ENCODE peak calls at places on chromosomes 16 and 17, in seven cellular contexts. One of them, this sample, is unnamed.

GRCh38 chr16:4316732-4317461 is 1.0 kb downstream of the GLIS2 start:
- DNase-seq in uterus: no peak
- DNase-seq in stimulated activated CD4-positive, alpha-beta T cell treated with anti-CD3 and anti-CD28 coated beads, Interleukin-1b, Interleukin-23, amount 100 ng/mL, for 24 hours: no peak
- DNase-seq in lung: peak; percentile 75
- DNase-seq in left ventricle myocardium superior: peak; percentile 79
- DNase-seq in GM12865: no peak
- DNase-seq in activated naive CD8-positive, alpha-beta T cell treated with anti-CD3 and anti-CD28 coated beads for 36 hours: no peak
- DNase-seq in this sample: no peak

GRCh38 chr17:75418523-75419050 is 13.1 kb upstream of the GRB2 start:
- DNase-seq in uterus: no peak
- DNase-seq in stimulated activated CD4-positive, alpha-beta T cell treated with anti-CD3 and anti-CD28 coated beads, Interleukin-1b, Interleukin-23, amount 100 ng/mL, for 24 hours: no peak
- DNase-seq in lung: no peak
- DNase-seq in left ventricle myocardium superior: no peak
- DNase-seq in GM12865: no peak
- DNase-seq in activated naive CD8-positive, alpha-beta T cell treated with anti-CD3 and anti-CD28 coated beads for 36 hours: no peak
- DNase-seq in this sample: no peak

GRCh38 chr17:78252111-78252634 is 20.7 kb downstream of the TMEM235 start:
- DNase-seq in uterus: no peak
- DNase-seq in stimulated activated CD4-positive, alpha-beta T cell treated with anti-CD3 and anti-CD28 coated beads, Interleukin-1b, Interleukin-23, amount 100 ng/mL, for 24 hours: no peak
- DNase-seq in lung: no peak
- DNase-seq in left ventricle myocardium superior: no peak
- DNase-seq in GM12865: peak; percentile 69
- DNase-seq in activated naive CD8-positive, alpha-beta T cell treated with anti-CD3 and anti-CD28 coated beads for 36 hours: peak; percentile 59
- DNase-seq in this sample: peak; percentile 92

GRCh38 chr17:50482516-50482915 is 3.9 kb downstream of the RSAD1 start:
- DNase-seq in uterus: peak; percentile 97
- DNase-seq in stimulated activated CD4-positive, alpha-beta T cell treated with anti-CD3 and anti-CD28 coated beads, Interleukin-1b, Interleukin-23, amount 100 ng/mL, for 24 hours: peak; percentile 50
- DNase-seq in lung: peak; percentile 96
- DNase-seq in left ventricle myocardium superior: peak; percentile 95
- DNase-seq in GM12865: peak; percentile 91
- DNase-seq in activated naive CD8-positive, alpha-beta T cell treated with anti-CD3 and anti-CD28 coated beads for 36 hours: peak; percentile 79
- DNase-seq in this sample: peak; percentile 93

GRCh38 chr17:37483311-37484039 is 6.2 kb upstream of the DUSP14 start:
- DNase-seq in uterus: peak; percentile 32
- DNase-seq in stimulated activated CD4-positive, alpha-beta T cell treated with anti-CD3 and anti-CD28 coated beads, Interleukin-1b, Interleukin-23, amount 100 ng/mL, for 24 hours: no peak
- DNase-seq in lung: no peak
- DNase-seq in left ventricle myocardium superior: no peak
- DNase-seq in GM12865: peak; percentile 20
- DNase-seq in activated naive CD8-positive, alpha-beta T cell treated with anti-CD3 and anti-CD28 coated beads for 36 hours: no peak
- DNase-seq in this sample: no peak

GRCh38 chr17:28949185-28950016 is 1.9 kb downstream of the PHF12 start:
- DNase-seq in uterus: peak; percentile 60
- DNase-seq in stimulated activated CD4-positive, alpha-beta T cell treated with anti-CD3 and anti-CD28 coated beads, Interleukin-1b, Interleukin-23, amount 100 ng/mL, for 24 hours: peak; percentile 36
- DNase-seq in lung: peak; percentile 71
- DNase-seq in left ventricle myocardium superior: peak; percentile 77
- DNase-seq in GM12865: peak; percentile 47
- DNase-seq in activated naive CD8-positive, alpha-beta T cell treated with anti-CD3 and anti-CD28 coated beads for 36 hours: peak; percentile 71
- DNase-seq in this sample: peak; percentile 95

GRCh38 chr17:51085150-51085805 is 35.4 kb downstream of the SPAG9 start:
- DNase-seq in uterus: no peak
- DNase-seq in stimulated activated CD4-positive, alpha-beta T cell treated with anti-CD3 and anti-CD28 coated beads, Interleukin-1b, Interleukin-23, amount 100 ng/mL, for 24 hours: no peak
- DNase-seq in lung: no peak
- DNase-seq in left ventricle myocardium superior: no peak
- DNase-seq in GM12865: no peak
- DNase-seq in activated naive CD8-positive, alpha-beta T cell treated with anti-CD3 and anti-CD28 coated beads for 36 hours: no peak
- DNase-seq in this sample: no peak

GRCh38 chr17:44374306-44375195 is 10.9 kb upstream of the FAM171A2 start:
- DNase-seq in uterus: no peak
- DNase-seq in stimulated activated CD4-positive, alpha-beta T cell treated with anti-CD3 and anti-CD28 coated beads, Interleukin-1b, Interleukin-23, amount 100 ng/mL, for 24 hours: no peak
- DNase-seq in lung: no peak
- DNase-seq in left ventricle myocardium superior: no peak
- DNase-seq in GM12865: no peak
- DNase-seq in activated naive CD8-positive, alpha-beta T cell treated with anti-CD3 and anti-CD28 coated beads for 36 hours: no peak
- DNase-seq in this sample: no peak

GRCh38 chr17:69593716-69594115 is 179.2 kb downstream of the MAP2K6 start:
- DNase-seq in uterus: no peak
- DNase-seq in stimulated activated CD4-positive, alpha-beta T cell treated with anti-CD3 and anti-CD28 coated beads, Interleukin-1b, Interleukin-23, amount 100 ng/mL, for 24 hours: no peak
- DNase-seq in lung: no peak
- DNase-seq in left ventricle myocardium superior: no peak
- DNase-seq in GM12865: no peak
- DNase-seq in activated naive CD8-positive, alpha-beta T cell treated with anti-CD3 and anti-CD28 coated beads for 36 hours: no peak
- DNase-seq in this sample: no peak

GRCh38 chr17:57868775-57869598 is 19.1 kb upstream of the MRPS23 start:
- DNase-seq in uterus: no peak
- DNase-seq in stimulated activated CD4-positive, alpha-beta T cell treated with anti-CD3 and anti-CD28 coated beads, Interleukin-1b, Interleukin-23, amount 100 ng/mL, for 24 hours: no peak
- DNase-seq in lung: no peak
- DNase-seq in left ventricle myocardium superior: no peak
- DNase-seq in GM12865: no peak
- DNase-seq in activated naive CD8-positive, alpha-beta T cell treated with anti-CD3 and anti-CD28 coated beads for 36 hours: no peak
- DNase-seq in this sample: no peak

GRCh38 chr16:24826096-24826690 is 19.6 kb upstream of the SLC5A11 start:
- DNase-seq in uterus: no peak
- DNase-seq in stimulated activated CD4-positive, alpha-beta T cell treated with anti-CD3 and anti-CD28 coated beads, Interleukin-1b, Interleukin-23, amount 100 ng/mL, for 24 hours: no peak
- DNase-seq in lung: no peak
- DNase-seq in left ventricle myocardium superior: no peak
- DNase-seq in GM12865: no peak
- DNase-seq in activated naive CD8-positive, alpha-beta T cell treated with anti-CD3 and anti-CD28 coated beads for 36 hours: no peak
- DNase-seq in this sample: no peak

GRCh38 chr16:66194866-66195265 is 171.6 kb upstream of the CDH5 start:
- DNase-seq in uterus: no peak
- DNase-seq in stimulated activated CD4-positive, alpha-beta T cell treated with anti-CD3 and anti-CD28 coated beads, Interleukin-1b, Interleukin-23, amount 100 ng/mL, for 24 hours: no peak
- DNase-seq in lung: no peak
- DNase-seq in left ventricle myocardium superior: no peak
- DNase-seq in GM12865: no peak
- DNase-seq in activated naive CD8-positive, alpha-beta T cell treated with anti-CD3 and anti-CD28 coated beads for 36 hours: no peak
- DNase-seq in this sample: no peak

GRCh38 chr16:58456193-58456592 is 43.8 kb upstream of the NDRG4 start:
- DNase-seq in uterus: no peak
- DNase-seq in stimulated activated CD4-positive, alpha-beta T cell treated with anti-CD3 and anti-CD28 coated beads, Interleukin-1b, Interleukin-23, amount 100 ng/mL, for 24 hours: no peak
- DNase-seq in lung: no peak
- DNase-seq in left ventricle myocardium superior: no peak
- DNase-seq in GM12865: no peak
- DNase-seq in activated naive CD8-positive, alpha-beta T cell treated with anti-CD3 and anti-CD28 coated beads for 36 hours: no peak
- DNase-seq in this sample: no peak

GRCh38 chr16:77877712-77878111 is 89.3 kb downstream of the VAT1L start:
- DNase-seq in uterus: no peak
- DNase-seq in stimulated activated CD4-positive, alpha-beta T cell treated with anti-CD3 and anti-CD28 coated beads, Interleukin-1b, Interleukin-23, amount 100 ng/mL, for 24 hours: no peak
- DNase-seq in lung: no peak
- DNase-seq in left ventricle myocardium superior: no peak
- DNase-seq in GM12865: no peak
- DNase-seq in activated naive CD8-positive, alpha-beta T cell treated with anti-CD3 and anti-CD28 coated beads for 36 hours: no peak
- DNase-seq in this sample: no peak

GRCh38 chr17:49567871-49568694 is 7.6 kb upstream of the NXPH3 start:
- DNase-seq in uterus: peak; percentile 90
- DNase-seq in stimulated activated CD4-positive, alpha-beta T cell treated with anti-CD3 and anti-CD28 coated beads, Interleukin-1b, Interleukin-23, amount 100 ng/mL, for 24 hours: peak; percentile 79
- DNase-seq in lung: peak; percentile 91
- DNase-seq in left ventricle myocardium superior: peak; percentile 93
- DNase-seq in GM12865: peak; percentile 89
- DNase-seq in activated naive CD8-positive, alpha-beta T cell treated with anti-CD3 and anti-CD28 coated beads for 36 hours: peak; percentile 83
- DNase-seq in this sample: peak; percentile 96

GRCh38 chr16:66131895-66132294 is 234.6 kb upstream of the CDH5 start:
- DNase-seq in uterus: no peak
- DNase-seq in stimulated activated CD4-positive, alpha-beta T cell treated with anti-CD3 and anti-CD28 coated beads, Interleukin-1b, Interleukin-23, amount 100 ng/mL, for 24 hours: no peak
- DNase-seq in lung: no peak
- DNase-seq in left ventricle myocardium superior: no peak
- DNase-seq in GM12865: no peak
- DNase-seq in activated naive CD8-positive, alpha-beta T cell treated with anti-CD3 and anti-CD28 coated beads for 36 hours: no peak
- DNase-seq in this sample: no peak

GRCh38 chr17:35774499-35774898 is 13.8 kb downstream of the C17orf50 start:
- DNase-seq in uterus: peak; percentile 73
- DNase-seq in stimulated activated CD4-positive, alpha-beta T cell treated with anti-CD3 and anti-CD28 coated beads, Interleukin-1b, Interleukin-23, amount 100 ng/mL, for 24 hours: no peak
- DNase-seq in lung: peak; percentile 65
- DNase-seq in left ventricle myocardium superior: peak; percentile 68
- DNase-seq in GM12865: no peak
- DNase-seq in activated naive CD8-positive, alpha-beta T cell treated with anti-CD3 and anti-CD28 coated beads for 36 hours: no peak
- DNase-seq in this sample: no peak

GRCh38 chr16:50259334-50260205 is 6.8 kb upstream of the ADCY7 start:
- DNase-seq in uterus: no peak
- DNase-seq in stimulated activated CD4-positive, alpha-beta T cell treated with anti-CD3 and anti-CD28 coated beads, Interleukin-1b, Interleukin-23, amount 100 ng/mL, for 24 hours: no peak
- DNase-seq in lung: no peak
- DNase-seq in left ventricle myocardium superior: peak; percentile 78
- DNase-seq in GM12865: no peak
- DNase-seq in activated naive CD8-positive, alpha-beta T cell treated with anti-CD3 and anti-CD28 coated beads for 36 hours: no peak
- DNase-seq in this sample: peak; percentile 72

GRCh38 chr17:82031303-82031884 is at the start of gene RAC3:
- DNase-seq in uterus: no peak
- DNase-seq in stimulated activated CD4-positive, alpha-beta T cell treated with anti-CD3 and anti-CD28 coated beads, Interleukin-1b, Interleukin-23, amount 100 ng/mL, for 24 hours: no peak
- DNase-seq in lung: no peak
- DNase-seq in left ventricle myocardium superior: no peak
- DNase-seq in GM12865: peak; percentile 36
- DNase-seq in activated naive CD8-positive, alpha-beta T cell treated with anti-CD3 and anti-CD28 coated beads for 36 hours: peak; percentile 46
- DNase-seq in this sample: no peak

GRCh38 chr16:65070831-65071230 is 51.0 kb downstream of the CDH11 start:
- DNase-seq in uterus: peak; percentile 76
- DNase-seq in stimulated activated CD4-positive, alpha-beta T cell treated with anti-CD3 and anti-CD28 coated beads, Interleukin-1b, Interleukin-23, amount 100 ng/mL, for 24 hours: no peak
- DNase-seq in lung: peak; percentile 43
- DNase-seq in left ventricle myocardium superior: peak; percentile 55
- DNase-seq in GM12865: no peak
- DNase-seq in activated naive CD8-positive, alpha-beta T cell treated with anti-CD3 and anti-CD28 coated beads for 36 hours: no peak
- DNase-seq in this sample: no peak

GRCh38 chr16:27464663-27465482 is 62.9 kb downstream of the IL21R start:
- DNase-seq in uterus: no peak
- DNase-seq in stimulated activated CD4-positive, alpha-beta T cell treated with anti-CD3 and anti-CD28 coated beads, Interleukin-1b, Interleukin-23, amount 100 ng/mL, for 24 hours: no peak
- DNase-seq in lung: no peak
- DNase-seq in left ventricle myocardium superior: no peak
- DNase-seq in GM12865: no peak
- DNase-seq in activated naive CD8-positive, alpha-beta T cell treated with anti-CD3 and anti-CD28 coated beads for 36 hours: no peak
- DNase-seq in this sample: peak; percentile 74

GRCh38 chr16:3431779-3432219 is 11.5 kb downstream of the ZNF597 start:
- DNase-seq in uterus: peak; percentile 21
- DNase-seq in stimulated activated CD4-positive, alpha-beta T cell treated with anti-CD3 and anti-CD28 coated beads, Interleukin-1b, Interleukin-23, amount 100 ng/mL, for 24 hours: peak; percentile 33
- DNase-seq in lung: peak; percentile 34
- DNase-seq in left ventricle myocardium superior: peak; percentile 73
- DNase-seq in GM12865: no peak
- DNase-seq in activated naive CD8-positive, alpha-beta T cell treated with anti-CD3 and anti-CD28 coated beads for 36 hours: peak; percentile 73
- DNase-seq in this sample: peak; percentile 90

GRCh38 chr16:69110406-69110805 is 5.0 kb downstream of the HAS3 start:
- DNase-seq in uterus: no peak
- DNase-seq in stimulated activated CD4-positive, alpha-beta T cell treated with anti-CD3 and anti-CD28 coated beads, Interleukin-1b, Interleukin-23, amount 100 ng/mL, for 24 hours: no peak
- DNase-seq in lung: no peak
- DNase-seq in left ventricle myocardium superior: no peak
- DNase-seq in GM12865: no peak
- DNase-seq in activated naive CD8-positive, alpha-beta T cell treated with anti-CD3 and anti-CD28 coated beads for 36 hours: no peak
- DNase-seq in this sample: peak; percentile 30

GRCh38 chr17:65638221-65638940 is 76.9 kb upstream of the AXIN2 start:
- DNase-seq in uterus: no peak
- DNase-seq in stimulated activated CD4-positive, alpha-beta T cell treated with anti-CD3 and anti-CD28 coated beads, Interleukin-1b, Interleukin-23, amount 100 ng/mL, for 24 hours: no peak
- DNase-seq in lung: no peak
- DNase-seq in left ventricle myocardium superior: no peak
- DNase-seq in GM12865: no peak
- DNase-seq in activated naive CD8-positive, alpha-beta T cell treated with anti-CD3 and anti-CD28 coated beads for 36 hours: no peak
- DNase-seq in this sample: no peak

GRCh38 chr16:72932050-72932449 is 115.9 kb downstream of the ZFHX3 start:
- DNase-seq in uterus: no peak
- DNase-seq in stimulated activated CD4-positive, alpha-beta T cell treated with anti-CD3 and anti-CD28 coated beads, Interleukin-1b, Interleukin-23, amount 100 ng/mL, for 24 hours: no peak
- DNase-seq in lung: no peak
- DNase-seq in left ventricle myocardium superior: no peak
- DNase-seq in GM12865: peak; percentile 28
- DNase-seq in activated naive CD8-positive, alpha-beta T cell treated with anti-CD3 and anti-CD28 coated beads for 36 hours: no peak
- DNase-seq in this sample: no peak

GRCh38 chr17:74512624-74513084 is 18.6 kb downstream of the CD300LB start:
- DNase-seq in uterus: no peak
- DNase-seq in stimulated activated CD4-positive, alpha-beta T cell treated with anti-CD3 and anti-CD28 coated beads, Interleukin-1b, Interleukin-23, amount 100 ng/mL, for 24 hours: no peak
- DNase-seq in lung: no peak
- DNase-seq in left ventricle myocardium superior: no peak
- DNase-seq in GM12865: peak; percentile 25
- DNase-seq in activated naive CD8-positive, alpha-beta T cell treated with anti-CD3 and anti-CD28 coated beads for 36 hours: peak; percentile 65
- DNase-seq in this sample: no peak

GRCh38 chr16:13307255-13307654 is 405.9 kb downstream of the SHISA9 start:
- DNase-seq in uterus: no peak
- DNase-seq in stimulated activated CD4-positive, alpha-beta T cell treated with anti-CD3 and anti-CD28 coated beads, Interleukin-1b, Interleukin-23, amount 100 ng/mL, for 24 hours: no peak
- DNase-seq in lung: no peak
- DNase-seq in left ventricle myocardium superior: no peak
- DNase-seq in GM12865: no peak
- DNase-seq in activated naive CD8-positive, alpha-beta T cell treated with anti-CD3 and anti-CD28 coated beads for 36 hours: no peak
- DNase-seq in this sample: no peak

GRCh38 chr17:28841901-28842281 is 699 bp downstream of the FAM222B start:
- DNase-seq in uterus: no peak
- DNase-seq in stimulated activated CD4-positive, alpha-beta T cell treated with anti-CD3 and anti-CD28 coated beads, Interleukin-1b, Interleukin-23, amount 100 ng/mL, for 24 hours: no peak
- DNase-seq in lung: no peak
- DNase-seq in left ventricle myocardium superior: no peak
- DNase-seq in GM12865: peak; percentile 27
- DNase-seq in activated naive CD8-positive, alpha-beta T cell treated with anti-CD3 and anti-CD28 coated beads for 36 hours: no peak
- DNase-seq in this sample: no peak

GRCh38 chr17:17041018-17041521 is 1.2 kb upstream of the MPRIP start:
- DNase-seq in uterus: no peak
- DNase-seq in stimulated activated CD4-positive, alpha-beta T cell treated with anti-CD3 and anti-CD28 coated beads, Interleukin-1b, Interleukin-23, amount 100 ng/mL, for 24 hours: no peak
- DNase-seq in lung: no peak
- DNase-seq in left ventricle myocardium superior: no peak
- DNase-seq in GM12865: no peak
- DNase-seq in activated naive CD8-positive, alpha-beta T cell treated with anti-CD3 and anti-CD28 coated beads for 36 hours: no peak
- DNase-seq in this sample: peak; percentile 73

GRCh38 chr17:59641799-59642484 is 22.2 kb downstream of the CLTC start:
- DNase-seq in uterus: no peak
- DNase-seq in stimulated activated CD4-positive, alpha-beta T cell treated with anti-CD3 and anti-CD28 coated beads, Interleukin-1b, Interleukin-23, amount 100 ng/mL, for 24 hours: no peak
- DNase-seq in lung: no peak
- DNase-seq in left ventricle myocardium superior: no peak
- DNase-seq in GM12865: peak; percentile 79
- DNase-seq in activated naive CD8-positive, alpha-beta T cell treated with anti-CD3 and anti-CD28 coated beads for 36 hours: no peak
- DNase-seq in this sample: no peak

GRCh38 chr16:4317471-4318170 is 1.8 kb downstream of the GLIS2 start:
- DNase-seq in uterus: peak; percentile 57
- DNase-seq in stimulated activated CD4-positive, alpha-beta T cell treated with anti-CD3 and anti-CD28 coated beads, Interleukin-1b, Interleukin-23, amount 100 ng/mL, for 24 hours: no peak
- DNase-seq in lung: no peak
- DNase-seq in left ventricle myocardium superior: no peak
- DNase-seq in GM12865: no peak
- DNase-seq in activated naive CD8-positive, alpha-beta T cell treated with anti-CD3 and anti-CD28 coated beads for 36 hours: no peak
- DNase-seq in this sample: no peak

GRCh38 chr17:56153215-56153614 is at the start of gene ANKFN1:
- DNase-seq in uterus: no peak
- DNase-seq in stimulated activated CD4-positive, alpha-beta T cell treated with anti-CD3 and anti-CD28 coated beads, Interleukin-1b, Interleukin-23, amount 100 ng/mL, for 24 hours: no peak
- DNase-seq in lung: no peak
- DNase-seq in left ventricle myocardium superior: no peak
- DNase-seq in GM12865: no peak
- DNase-seq in activated naive CD8-positive, alpha-beta T cell treated with anti-CD3 and anti-CD28 coated beads for 36 hours: no peak
- DNase-seq in this sample: no peak

This sample was measured in spleen.